ENCODE peak calls at places on chromosomes 3 and 15, in four cellular contexts. O is stimulated activated CD4-positive, alpha-beta T cell treated with anti-CD3 and anti-CD28 coated beads, Interleukin-15, amount 100 ng/mL, for 48 hours; I is left colon; A is COR-L47. N is an unnamed sample.

GRCh38 chr3:64717411-64717810 is 29.6 kb upstream of the ADAMTS9 start:
- DNase-seq in O (no peak), A (no peak), I (no peak), N (no peak)

GRCh38 chr3:188685789-188686188 is 486.0 kb upstream of the TPRG1 start:
- DNase-seq in A (no peak), O (no peak), I (no peak), N (no peak)

GRCh38 chr3:52455283-52456168 is at the start of gene NISCH:
- DNase-seq in O (peak; percentile 89), I (peak; percentile 95), A (peak; percentile 70), N (peak; percentile 92)

GRCh38 chr15:57866149-57866736 is 159.7 kb downstream of the POLR2M start:
- DNase-seq in A (peak; percentile 39), O (peak; percentile 12), I (peak; percentile 75), N (peak; percentile 68)

GRCh38 chr3:4656059-4656458 is 162.9 kb downstream of the ITPR1 start:
- DNase-seq in A (no peak), I (peak; percentile 55), O (no peak), N (peak; percentile 68)

GRCh38 chr3:10550705-10551104 is 45.3 kb upstream of the ATP2B2 start:
- DNase-seq in O (no peak), I (no peak), A (no peak), N (no peak)

GRCh38 chr3:128238100-128238459 is 84.8 kb downstream of the EEFSEC start:
- DNase-seq in I (no peak), A (no peak), O (no peak), N (no peak)

GRCh38 chr3:45112939-45113338 is 33.2 kb downstream of the CDCP1 start:
- DNase-seq in O (no peak), I (no peak), A (no peak), N (no peak)

GRCh38 chr3:8223766-8224165 is 277.9 kb upstream of the LMCD1 start:
- DNase-seq in I (no peak), A (no peak), O (no peak), N (peak; percentile 31)

GRCh38 chr3:56700136-56700535 is 17.1 kb upstream of the TASOR start:
- DNase-seq in I (no peak), A (no peak), O (no peak), N (no peak)

GRCh38 chr3:129277829-129278271 is 820 bp upstream of the HMCES start:
- DNase-seq in I (peak; percentile 12), O (no peak), A (peak; percentile 26), N (no peak)

GRCh38 chr3:55907616-55908015 is 420.5 kb upstream of the WNT5A start:
- DNase-seq in I (no peak), O (no peak), A (no peak), N (no peak)

GRCh38 chr3:39275052-39275451 is 4.8 kb downstream of the CX3CR1 start:
- DNase-seq in I (no peak), O (no peak), A (no peak), N (no peak)

GRCh38 chr3:10816019-10816862 is at the start of gene SLC6A11:
- DNase-seq in O (no peak), A (no peak), I (no peak), N (peak; percentile 25)

GRCh38 chr3:115930168-115930567 is 306.9 kb downstream of the GAP43 start:
- DNase-seq in I (no peak), O (no peak), A (no peak), N (no peak)

GRCh38 chr3:155012584-155012983 is 67.5 kb upstream of the MME start:
- DNase-seq in I (no peak), O (no peak), A (no peak), N (no peak)

GRCh38 chr3:56788506-56788905 is 13.2 kb downstream of the ARHGEF3 start:
- DNase-seq in I (no peak), O (no peak), A (no peak), N (no peak)

GRCh38 chr15:67176195-67176971 is 78.1 kb downstream of the AAGAB start:
- DNase-seq in O (no peak), A (no peak), I (no peak), N (peak; percentile 75)

GRCh38 chr3:129121016-129121791 is 400 bp downstream of the RAB43 start:
- DNase-seq in O (no peak), I (peak; percentile 41), A (no peak), N (no peak)

GRCh38 chr15:68265086-68265485 is 12.5 kb upstream of the FEM1B start:
- DNase-seq in O (no peak), I (no peak), A (no peak), N (no peak)

GRCh38 chr15:51051776-51052175 is 42.9 kb downstream of the TNFAIP8L3 start:
- DNase-seq in I (peak; percentile 30), O (no peak), A (no peak), N (peak; percentile 62)

GRCh38 chr15:67361100-67361499 is 106.5 kb downstream of the IQCH start:
- DNase-seq in A (no peak), O (no peak), I (no peak), N (no peak)

GRCh38 chr15:89116404-89116803 is 28.1 kb downstream of the ABHD2 start:
- DNase-seq in I (no peak), O (no peak), A (peak; percentile 37), N (no peak)

GRCh38 chr3:184008161-184008560 is 9.5 kb downstream of the ABCC5 start:
- DNase-seq in I (no peak), O (no peak), A (no peak), N (no peak)